ENCODE peak calls at places on chromosomes 4 and X, in five cellular contexts. G is cardiac fibroblast, C is epithelial cell of esophagus, X is Calu3, R is PC-3. I is an unnamed sample.

GRCh38 chr4:25021206-25021605 is 9.5 kb downstream of the LGI2 start:
- DNase-seq in C (no peak), G (no peak), R (no peak), X (no peak), I (peak; percentile 11)

GRCh38 chrX:38000706-38001105 is 5.6 kb upstream of the SYTL5 start:
- DNase-seq in C (no peak), X (no peak), R (no peak), G (no peak), I (no peak)

GRCh38 chr4:66923081-66923865 is 622.0 kb downstream of the CENPC start:
- DNase-seq in R (no peak), C (no peak), X (no peak), G (no peak), I (no peak)

GRCh38 chr4:147727476-147728028 is 4.3 kb upstream of the ARHGAP10 start:
- DNase-seq in G (no peak), C (peak; percentile 62), X (no peak), R (peak; percentile 74), I (peak; percentile 46)

GRCh38 chr4:6378493-6379445 is 93.6 kb downstream of the PPP2R2C start:
- DNase-seq in X (no peak), G (no peak), R (no peak), C (no peak), I (no peak)

GRCh38 chr4:138007572-138007971 is 234.6 kb downstream of the SLC7A11 start:
- DNase-seq in R (peak; percentile 45), G (peak; percentile 10), X (no peak), C (peak; percentile 40), I (peak; percentile 13)

GRCh38 chr4:6464842-6465588 is 7.4 kb downstream of the PPP2R2C start:
- DNase-seq in X (no peak), G (no peak), C (no peak), R (peak; percentile 48), I (no peak)

GRCh38 chr4:159871141-159871540 is 768.3 kb downstream of the RAPGEF2 start:
- DNase-seq in C (peak; percentile 24), G (no peak), R (peak; percentile 4), X (no peak), I (no peak)

GRCh38 chr4:8280158-8280875 is 10.8 kb downstream of the HTRA3 start:
- DNase-seq in X (no peak), R (no peak), C (no peak), G (no peak), I (no peak)

GRCh38 chr4:8035371-8035780 is 95.7 kb upstream of the AFAP1 start:
- DNase-seq in X (no peak), G (peak; percentile 37), C (peak; percentile 39), R (no peak), I (no peak)

GRCh38 chrX:12113321-12113720 is 25.0 kb upstream of the FRMPD4 start:
- DNase-seq in C (no peak), X (no peak), R (peak; percentile 53), G (no peak), I (no peak)

GRCh38 chrX:12118134-12118533 is 20.1 kb upstream of the FRMPD4 start:
- DNase-seq in R (no peak), C (no peak), X (no peak), G (no peak), I (no peak)

DNA sequence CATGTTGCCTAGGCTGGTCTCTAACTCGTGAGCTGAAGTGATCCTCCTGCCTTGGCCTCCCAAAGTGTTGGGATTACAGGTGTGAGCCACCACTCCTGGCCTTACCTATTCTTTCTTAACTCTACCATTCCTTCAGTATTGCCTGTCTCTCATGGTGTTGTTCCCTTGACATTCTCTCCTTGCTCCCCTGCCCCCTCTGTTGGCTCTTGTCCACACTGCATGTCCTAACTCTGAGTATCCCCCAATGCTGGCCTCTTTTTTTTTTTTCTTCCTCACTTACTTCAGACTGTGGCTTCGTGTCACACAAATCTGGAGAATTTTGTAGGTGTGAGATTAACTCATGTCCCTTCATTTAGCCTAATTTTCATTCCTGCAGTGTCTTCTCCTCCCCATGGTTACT is 22.9 kb upstream of the FRMPD4 start:
- DNase-seq in R (peak; percentile 34), X (peak; percentile 54), C (no peak), G (no peak), I (peak; percentile 35)
- TF ChIP-seq CTCF in R (peak; percentile 36), X (peak; percentile 26), C (peak; percentile 11), G (no peak), I (peak; percentile 7)

GRCh38 chrX:70554081-70554480 is 109.4 kb downstream of the DLG3 start:
- DNase-seq in X (no peak), R (peak; percentile 59), G (peak; percentile 46), C (peak; percentile 33), I (peak; percentile 42)
- TF ChIP-seq CTCF in X (peak; percentile 18), R (peak; percentile 59), G (peak; percentile 12), C (no peak), I (no peak)

DNA sequence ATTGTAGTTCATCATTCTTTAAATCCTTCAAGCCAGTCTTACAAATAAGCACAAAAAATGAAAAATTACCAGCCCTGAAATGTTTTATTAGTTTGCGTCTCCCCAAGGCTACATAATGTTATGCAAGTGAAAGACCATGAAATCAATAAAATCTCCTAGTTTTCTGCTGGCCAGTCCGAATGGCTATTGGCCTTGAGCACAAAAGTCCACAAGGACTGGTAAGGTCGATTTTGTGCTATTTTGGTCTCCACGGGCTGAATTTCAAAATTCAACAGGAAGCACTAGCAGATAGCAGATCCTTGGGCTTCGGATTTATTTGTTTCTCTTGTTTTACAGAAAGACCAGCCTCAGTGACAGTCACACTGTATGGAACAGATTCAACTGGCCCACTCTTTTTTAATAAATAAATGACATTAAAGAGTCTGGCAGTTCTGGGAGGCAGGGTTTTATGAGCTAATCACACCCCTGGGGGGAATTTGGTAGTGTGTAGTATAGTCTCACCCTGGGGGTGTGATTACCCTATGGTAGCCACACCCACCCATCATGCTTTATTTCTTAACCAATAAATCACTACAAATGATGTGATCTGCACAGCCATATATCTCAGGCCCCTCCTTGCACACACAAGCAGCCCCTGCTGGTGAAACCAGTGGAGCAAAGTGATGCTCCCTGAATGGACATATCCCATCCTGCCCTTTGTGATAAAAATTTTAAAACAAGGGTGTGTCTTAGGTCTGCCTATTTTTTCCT is 51.1 kb upstream of the TMEM33 start:
- DNase-seq in C (no peak), G (no peak), X (no peak), R (peak; percentile 18), I (peak; percentile 28)
- TF ChIP-seq CTCF in C (no peak), G (no peak), X (no peak), R (peak; percentile 24), I (peak; percentile 6)

GRCh38 chr4:158172558-158173258 is at the start of gene GASK1B:
- DNase-seq in R (peak; percentile 70), G (peak; percentile 84), X (peak; percentile 28), C (peak; percentile 69), I (peak; percentile 68)
- TF ChIP-seq CTCF in R (peak; percentile 78), G (peak; percentile 70), X (no peak), C (peak; percentile 78), I (peak; percentile 72)

GRCh38 chrX:105210258-105210657 is 10.2 kb downstream of the TEX13A start:
- DNase-seq in C (no peak), X (no peak), G (no peak), R (peak; percentile 33), I (no peak)
- TF ChIP-seq CTCF in C (no peak), X (no peak), G (no peak), R (peak; percentile 54), I (no peak)

GRCh38 chr4:71540749-71541269 is 202.0 kb downstream of the SLC4A4 start:
- DNase-seq in R (peak; percentile 22), X (no peak), G (peak; percentile 32), C (no peak), I (no peak)
- TF ChIP-seq CTCF in R (peak; percentile 53), X (no peak), G (peak; percentile 15), C (peak; percentile 26), I (no peak)

I was measured in MCF 10A.